ENCODE peak calls at places on chromosomes 13 and 19, in four cellular contexts. V is mammary epithelial cell, L is K562, D is vagina. F is an unnamed sample.

GRCh38 chr19:1773173-1773572 is 19.9 kb downstream of the ONECUT3 start:
- DNase-seq in V (peak), L (no peak), D (no peak), F (no peak)

GRCh38 chr13:43301341-43301969 is 278.1 kb downstream of the DNAJC15 start:
- DNase-seq in L (no peak), D (no peak), V (no peak), F (no peak)

GRCh38 chr13:107678075-107678689 is 537.2 kb downstream of the LIG4 start:
- DNase-seq in L (no peak), D (no peak), V (no peak), F (peak)

GRCh38 chr19:17610384-17610783 is 54.9 kb downstream of the COLGALT1 start:
- DNase-seq in L (peak), D (no peak), V (peak), F (peak)

GRCh38 chr13:80334582-80335260 is 6.2 kb downstream of the SPRY2 start:
- DNase-seq in V (peak), D (no peak), L (no peak), F (no peak)

GRCh38 chr19:5455367-5456129 is at the start of gene ZNRF4:
- DNase-seq in D (no peak), L (no peak), V (no peak), F (no peak)

GRCh38 chr19:11659612-11660011 is 62.3 kb downstream of the ZNF627 start:
- DNase-seq in D (no peak), V (peak), L (peak), F (peak)

GRCh38 chr13:37011002-37011401 is 10.4 kb downstream of the EXOSC8 start:
- DNase-seq in L (no peak), V (no peak), D (no peak), F (no peak)

GRCh38 chr13:113337556-113337955 is 26.4 kb downstream of the GRTP1 start:
- DNase-seq in D (no peak), L (no peak), V (no peak), F (no peak)

GRCh38 chr19:46478356-46478986 is 7.1 kb upstream of the PNMA8A start:
- DNase-seq in D (no peak), V (peak), L (peak), F (peak)

GRCh38 chr19:16702123-16702522 is 17.5 kb upstream of the NWD1 start:
- DNase-seq in V (peak), D (no peak), L (no peak), F (peak)

GRCh38 chr13:65508338-65508737 is 1721.8 kb downstream of the PCDH9 start:
- DNase-seq in V (no peak), D (no peak), L (no peak), F (no peak)

GRCh38 chr13:79307866-79308298 is 98.2 kb downstream of the RBM26 start:
- DNase-seq in V (peak), L (no peak), D (no peak), F (no peak)

GRCh38 chr19:20423381-20424207 is 142.0 kb downstream of the ZNF737 start:
- DNase-seq in L (no peak), D (no peak), V (peak), F (peak)

GRCh38 chr19:6958786-6959185 is 62.4 kb downstream of the MBD3L2B start:
- DNase-seq in V (no peak), L (no peak), D (no peak), F (no peak)

GRCh38 chr13:50707533-50708096 is 135.9 kb downstream of the DLEU7 start:
- DNase-seq in V (no peak), L (no peak), D (no peak), F (peak)

GRCh38 chr19:12913011-12913561 is 6.0 kb downstream of the SYCE2 start:
- DNase-seq in D (no peak), V (no peak), L (no peak), F (peak)

GRCh38 chr13:25729201-25729600 is 322.6 kb downstream of the SHISA2 start:
- DNase-seq in L (no peak), V (no peak), D (no peak), F (no peak)

GRCh38 chr13:46342538-46342937 is 44.5 kb downstream of the RUBCNL start:
- DNase-seq in D (no peak), L (no peak), V (no peak), F (no peak)

GRCh38 chr13:36736119-36736726 is 62.4 kb downstream of the SERTM1 start:
- DNase-seq in V (peak), D (no peak), L (peak), F (peak)

GRCh38 chr19:31960474-31960873 is 384.9 kb upstream of the ZNF507 start:
- DNase-seq in D (no peak), L (no peak), V (no peak), F (no peak)

GRCh38 chr13:113854238-113855011 is 9.5 kb downstream of the GAS6 start:
- DNase-seq in V (no peak), D (peak), L (no peak), F (no peak)

GRCh38 chr13:113415825-113416224 is 37.5 kb downstream of the ADPRHL1 start:
- DNase-seq in V (no peak), D (no peak), L (peak), F (no peak)

GRCh38 chr19:2867025-2867991 is at the start of gene ZNF556:
- DNase-seq in V (no peak), L (peak), D (no peak), F (peak)

GRCh38 chr19:7533281-7533819 is 2.2 kb upstream of the PNPLA6 start:
- DNase-seq in D (no peak), L (no peak), V (no peak), F (no peak)

GRCh38 chr19:16442386-16443276 is 29.1 kb downstream of the EPS15L1 start:
- DNase-seq in L (peak), V (no peak), D (no peak), F (no peak)

GRCh38 chr13:20295956-20296355 is 63.8 kb upstream of the GJB6 start:
- DNase-seq in V (no peak), L (no peak), D (no peak), F (no peak)

GRCh38 chr19:5913739-5914357 is at the start of gene CAPS:
- DNase-seq in L (no peak), V (peak), D (no peak), F (no peak)

GRCh38 chr19:5225486-5226345 is 114.9 kb downstream of the PTPRS start:
- DNase-seq in L (peak), D (no peak), V (no peak), F (peak)

GRCh38 chr19:35673121-35673804 is 6.9 kb downstream of the UPK1A start:
- DNase-seq in V (peak), L (peak), D (no peak), F (peak)

GRCh38 chr19:54248016-54248601 is 5.5 kb upstream of the LILRA6 start:
- DNase-seq in V (no peak), L (no peak), D (peak), F (no peak)

GRCh38 chr19:3398114-3398899 is 31.9 kb downstream of the NFIC start:
- DNase-seq in L (no peak), D (no peak), V (no peak), F (no peak)

GRCh38 chr13:59863621-59864020 is 300.1 kb downstream of the DIAPH3 start:
- DNase-seq in L (no peak), D (no peak), V (peak), F (no peak)

GRCh38 chr19:52542984-52543664 is 15.7 kb downstream of the ZNF808 start:
- DNase-seq in V (no peak), L (no peak), D (no peak), F (no peak)

GRCh38 chr19:22616659-22617058 is 17.5 kb upstream of the ZNF492 start:
- DNase-seq in L (no peak), V (no peak), D (no peak), F (no peak)

GRCh38 chr13:86476656-86477055 is 677.4 kb upstream of the SLITRK6 start:
- DNase-seq in L (no peak), V (no peak), D (no peak), F (no peak)

GRCh38 chr19:48330012-48330681 is 4.8 kb downstream of the EMP3 start:
- DNase-seq in L (peak), V (peak), D (no peak), F (peak)

GRCh38 chr13:110015253-110015652 is 228.9 kb upstream of the IRS2 start:
- DNase-seq in D (no peak), V (peak), L (no peak), F (no peak)

DNA sequence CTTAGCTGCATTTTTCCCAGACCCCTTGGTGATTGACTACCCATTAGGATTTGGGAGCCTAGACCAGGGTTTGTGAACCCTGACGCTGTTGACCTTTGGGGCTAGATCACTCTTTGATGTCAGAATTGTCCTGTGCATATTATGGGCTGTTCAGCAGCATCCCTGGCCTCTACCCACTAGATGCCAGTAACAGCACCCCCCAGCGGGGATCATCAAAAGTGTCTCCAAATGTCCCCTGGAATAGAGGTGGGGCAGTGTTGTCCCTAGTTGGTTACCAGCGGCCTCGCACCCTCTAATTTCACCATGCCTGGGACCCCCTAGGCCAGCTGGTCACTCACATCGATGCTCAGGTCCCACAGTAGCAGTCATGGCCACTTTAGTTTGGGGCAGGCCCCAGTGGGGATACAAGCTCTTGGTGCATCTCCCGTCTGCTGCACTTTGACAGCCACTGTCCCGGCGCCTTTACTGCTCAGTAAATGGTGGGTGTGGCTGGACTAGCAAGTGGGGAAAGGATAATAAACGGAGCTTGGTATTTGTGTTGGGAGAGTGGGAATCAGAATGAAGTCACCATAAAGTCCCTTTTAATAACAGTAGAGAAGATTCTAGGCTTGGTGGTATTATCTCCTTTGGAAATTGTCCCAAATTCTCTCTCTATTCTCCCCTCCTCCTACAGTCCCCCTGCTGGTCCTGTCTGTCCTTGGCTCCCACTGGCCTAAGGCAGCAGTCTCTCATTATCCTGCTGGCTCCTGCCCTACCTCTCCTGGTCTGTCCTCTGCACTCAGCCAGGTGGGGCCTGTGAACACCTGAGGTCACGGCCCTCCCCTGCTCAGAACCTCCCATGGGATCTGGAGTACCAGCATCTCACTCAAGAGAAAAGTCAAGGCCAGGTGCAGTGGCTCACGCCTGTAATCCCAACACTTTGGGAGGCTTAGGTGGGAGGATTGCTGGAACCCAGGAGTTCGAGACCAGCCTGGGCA is 80.6 kb downstream of the SIPA1L3 start:
- DNase-seq in D (no peak), L (peak), V (no peak), F (no peak)
- TF ChIP-seq CTCF in D (no peak), L (peak), V (peak), F (no peak)

GRCh38 chr19:55909801-55910200 is 22.3 kb downstream of the NLRP13 start:
- DNase-seq in L (no peak), D (no peak), V (no peak), F (no peak)

GRCh38 chr19:55912916-55913315 is 19.2 kb downstream of the NLRP13 start:
- DNase-seq in V (no peak), D (no peak), L (no peak), F (no peak)

GRCh38 chr19:55913643-55914268 is 18.4 kb downstream of the NLRP13 start:
- DNase-seq in V (no peak), D (peak), L (no peak), F (peak)
- TF ChIP-seq CTCF in V (no peak), D (no peak), L (peak), F (peak)

GRCh38 chr19:14555918-14556661 is 15.8 kb downstream of the NDUFB7 start:
- DNase-seq in L (no peak), V (peak), D (no peak), F (no peak)

GRCh38 chr19:14553939-14554243 is 18.0 kb downstream of the NDUFB7 start:
- DNase-seq in D (no peak), L (no peak), V (no peak), F (no peak)

GRCh38 chr19:14553042-14553938 is 18.6 kb downstream of the NDUFB7 start:
- DNase-seq in L (no peak), V (no peak), D (no peak), F (no peak)

GRCh38 chr19:14556662-14557188 is 15.1 kb downstream of the NDUFB7 start:
- DNase-seq in V (peak), D (no peak), L (peak), F (peak)

DNA sequence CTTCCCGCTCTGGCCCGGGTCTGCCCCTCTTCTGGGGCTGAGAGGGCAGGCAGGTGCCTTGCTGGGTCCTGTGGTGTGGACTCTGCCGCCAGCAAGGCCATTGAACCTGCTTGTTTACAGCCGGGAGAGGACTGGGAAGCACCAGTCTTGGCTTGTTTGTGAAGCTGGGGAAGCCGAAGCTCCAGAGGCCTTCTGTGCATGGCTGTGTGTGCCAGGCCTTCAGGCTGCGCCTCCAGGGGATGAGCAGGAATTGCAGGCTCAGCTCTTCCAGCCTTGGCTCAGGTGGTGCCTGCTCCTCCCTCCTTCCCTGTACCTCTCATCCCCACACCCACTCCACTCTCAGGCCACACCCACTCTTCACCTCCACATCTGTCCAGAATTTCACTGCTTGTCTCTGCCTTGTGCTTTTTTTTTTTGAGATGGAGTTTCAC is 17.5 kb downstream of the NDUFB7 start:
- DNase-seq in L (no peak), D (no peak), V (peak), F (no peak)
- TF ChIP-seq CTCF in L (no peak), D (no peak), V (peak), F (no peak)

GRCh38 chr19:15252398-15253018 is 20.3 kb upstream of the EPHX3 start:
- DNase-seq in D (no peak), V (no peak), L (no peak), F (no peak)

GRCh38 chr19:15253513-15253912 is 21.3 kb upstream of the EPHX3 start:
- DNase-seq in L (no peak), D (no peak), V (no peak), F (no peak)

GRCh38 chr19:15255359-15255990 is 23.2 kb upstream of the EPHX3 start:
- DNase-seq in L (no peak), V (no peak), D (no peak), F (no peak)

GRCh38 chr19:15253076-15253475 is 20.8 kb upstream of the EPHX3 start:
- DNase-seq in D (no peak), V (no peak), L (no peak), F (no peak)

GRCh38 chr19:15254547-15254946 is 22.3 kb upstream of the EPHX3 start:
- DNase-seq in L (no peak), V (no peak), D (no peak), F (no peak)
- TF ChIP-seq CTCF in L (no peak), V (no peak), D (no peak), F (no peak)